ENCODE peak calls at places on chromosomes 4 and X, in seven cellular contexts. B is stomach, L is dorsolateral prefrontal cortex, I is IMR-90, H is GM06990, G is body of pancreas, W is sigmoid colon. K is an unnamed sample.

GRCh38 chrX:826448-826847 is 195.9 kb downstream of the SHOX start:
- DNase-seq in B (no peak), L (no peak), I (no peak), H (no peak), G (no peak), W (no peak), K (peak; percentile 6)

GRCh38 chrX:115665122-115665521 is 104.1 kb downstream of the PLS3 start:
- DNase-seq in B (no peak), L (no peak), I (no peak), H (no peak), G (no peak), W (no peak), K (no peak)

GRCh38 chr4:168514249-168514852 is 17.5 kb downstream of the PALLD start:
- DNase-seq in B (no peak), L (no peak), I (peak; percentile 50), H (no peak), G (no peak), W (no peak), K (no peak)

GRCh38 chr4:154838694-154839093 is 57.6 kb downstream of the RBM46 start:
- DNase-seq in B (no peak), L (no peak), I (no peak), H (no peak), G (no peak), W (no peak), K (no peak)

GRCh38 chr4:153651041-153651960 is 32.8 kb upstream of the TLR2 start:
- DNase-seq in B (no peak), L (no peak), I (no peak), H (no peak), G (no peak), W (peak; percentile 80), K (no peak)

GRCh38 chrX:129091097-129091496 is 432.2 kb downstream of the SMARCA1 start:
- DNase-seq in B (no peak), L (no peak), I (no peak), H (no peak), G (no peak), W (no peak), K (no peak)

GRCh38 chrX:85627363-85627762 is 247.9 kb upstream of the POF1B start:
- DNase-seq in B (no peak), L (no peak), I (peak; percentile 5), H (no peak), G (no peak), W (no peak), K (no peak)

GRCh38 chr4:4711902-4712301 is 147.6 kb upstream of the MSX1 start:
- DNase-seq in B (no peak), L (no peak), I (no peak), H (no peak), G (no peak), W (no peak), K (no peak)

GRCh38 chr4:83177182-83177581 is 62.7 kb upstream of the PLAC8 start:
- DNase-seq in B (no peak), L (no peak), I (no peak), H (no peak), G (no peak), W (no peak), K (no peak)

GRCh38 chrX:102765217-102765616 is 44.7 kb downstream of the GPRASP3 start:
- DNase-seq in B (no peak), L (no peak), I (peak; percentile 82), H (no peak), G (no peak), W (peak; percentile 69), K (no peak)

GRCh38 chr4:1570291-1571164 is 113.6 kb downstream of the FAM53A start:
- DNase-seq in B (no peak), L (no peak), I (no peak), H (no peak), G (no peak), W (peak; percentile 54), K (no peak)

GRCh38 chr4:175614880-175615279 is 197.2 kb downstream of the GPM6A start:
- DNase-seq in B (peak; percentile 53), L (peak; percentile 24), I (no peak), H (no peak), G (peak; percentile 26), W (no peak), K (no peak)

GRCh38 chr4:5927116-5927515 is 34.2 kb upstream of the CRMP1 start:
- DNase-seq in B (no peak), L (no peak), I (no peak), H (no peak), G (no peak), W (no peak), K (no peak)

GRCh38 chrX:119685225-119686066 is 7.5 kb downstream of the SEPTIN6 start:
- DNase-seq in B (no peak), L (no peak), I (no peak), H (peak; percentile 72), G (no peak), W (peak; percentile 73), K (no peak)

GRCh38 chrX:6024204-6024603 is 204.5 kb downstream of the NLGN4X start:
- DNase-seq in B (no peak), L (no peak), I (no peak), H (no peak), G (no peak), W (no peak), K (no peak)

GRCh38 chr4:65089666-65090065 is 580.6 kb downstream of the EPHA5 start:
- DNase-seq in B (no peak), L (no peak), I (no peak), H (no peak), G (no peak), W (no peak), K (no peak)

DNA sequence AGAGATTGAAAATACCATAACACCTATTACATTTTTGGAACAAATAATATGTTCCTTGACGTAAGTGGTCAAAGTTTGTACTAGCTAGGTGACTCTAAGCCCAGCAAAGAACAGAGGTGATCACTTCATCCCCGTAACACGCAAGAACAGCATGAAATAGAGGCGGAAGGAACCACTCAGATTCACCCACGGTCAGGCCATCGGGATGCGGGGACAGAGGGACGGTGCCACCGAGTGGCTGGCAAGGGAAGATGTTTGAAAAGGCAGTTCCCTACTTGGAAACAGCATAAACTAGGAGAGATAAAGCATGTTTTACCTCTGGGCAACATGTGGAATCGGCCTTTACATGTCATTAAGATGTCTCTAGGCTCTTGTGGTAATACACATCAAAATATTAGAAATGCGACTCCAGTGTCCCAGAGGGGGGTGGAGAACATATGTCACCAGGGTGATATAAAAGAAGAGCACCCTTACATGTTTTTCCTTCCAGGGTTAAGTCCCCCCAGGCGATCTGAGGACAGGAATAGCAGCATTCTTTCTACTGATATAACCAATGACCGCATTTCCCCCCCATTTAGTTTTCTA is 84.0 kb downstream of the PHKA2 start:
- DNase-seq in B (no peak), L (no peak), I (no peak), H (no peak), G (no peak), W (no peak), K (no peak)
- TF ChIP-seq CTCF in B (no peak), L (peak; percentile 33), I (peak; percentile 29), H (peak; percentile 57), G (no peak), W (no peak), K (no peak)

GRCh38 chr4:66373268-66373667 is 703.0 kb upstream of the EPHA5 start:
- DNase-seq in B (no peak), L (no peak), I (no peak), H (no peak), G (no peak), W (no peak), K (no peak)
- TF ChIP-seq CTCF in B (no peak), L (no peak), I (no peak), H (no peak), G (no peak), W (no peak), K (no peak)

GRCh38 chrX:4265036-4265435 is 551.6 kb upstream of the PRKX start:
- DNase-seq in B (no peak), L (no peak), I (no peak), H (no peak), G (no peak), W (no peak), K (no peak)
- TF ChIP-seq CTCF in B (no peak), L (no peak), I (no peak), H (no peak), G (no peak), W (no peak), K (no peak)

GRCh38 chr4:31375936-31376335 is 655.8 kb downstream of the PCDH7 start:
- DNase-seq in B (no peak), L (no peak), I (no peak), H (no peak), G (no peak), W (no peak), K (no peak)
- TF ChIP-seq CTCF in B (no peak), L (no peak), I (no peak), H (no peak), G (no peak), W (no peak), K (no peak)

DNA sequence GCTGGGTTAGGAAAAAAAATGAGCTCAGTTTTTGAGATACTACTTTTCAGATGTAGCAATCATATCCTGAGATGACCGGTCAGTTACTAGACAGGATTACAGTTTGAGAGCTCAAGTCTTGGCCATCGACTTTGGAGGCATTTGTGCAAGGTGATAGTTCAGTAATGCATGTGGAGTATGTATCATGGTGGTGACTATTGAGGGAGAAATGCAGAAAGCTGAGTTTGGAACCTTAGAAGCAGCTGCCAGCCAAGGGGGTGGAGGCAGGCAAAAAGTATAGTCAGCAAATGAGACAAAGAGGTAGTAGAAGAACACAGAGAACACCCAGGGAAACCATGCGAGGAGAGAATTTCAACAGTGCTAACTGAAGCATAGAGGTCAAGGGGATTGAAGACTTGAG is 48.7 kb upstream of the SLC4A4 start:
- DNase-seq in B (no peak), L (no peak), I (peak; percentile 95), H (no peak), G (no peak), W (no peak), K (no peak)
- TF ChIP-seq CTCF in B (no peak), L (no peak), I (no peak), H (no peak), G (no peak), W (no peak), K (no peak)

DNA sequence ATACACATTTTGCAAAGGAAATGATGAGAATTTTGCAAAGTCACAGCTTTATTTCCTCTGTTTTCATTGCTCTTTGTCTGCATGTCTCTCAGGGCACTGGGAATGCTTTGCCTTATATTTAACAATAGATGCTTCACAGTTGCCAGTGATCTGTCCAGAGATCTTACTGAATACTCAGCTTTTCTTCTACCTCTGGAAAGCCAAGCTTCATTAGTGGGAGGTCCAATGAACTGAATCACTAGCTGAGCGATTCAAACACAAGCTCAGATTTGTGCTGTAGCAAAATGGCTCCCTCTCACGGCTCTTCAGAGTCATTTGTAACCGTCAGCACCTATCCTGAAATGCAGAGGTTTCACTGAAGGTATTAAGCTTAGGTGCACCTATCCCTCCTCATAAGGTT is 138.9 kb downstream of the DCLK2 start:
- DNase-seq in B (no peak), L (no peak), I (peak; percentile 87), H (no peak), G (no peak), W (no peak), K (no peak)
- TF ChIP-seq CTCF in B (no peak), L (peak; percentile 57), I (peak; percentile 50), H (peak; percentile 30), G (no peak), W (no peak), K (no peak)

GRCh38 chr4:40838742-40839141 is 89.0 kb downstream of the NSUN7 start:
- DNase-seq in B (no peak), L (no peak), I (peak; percentile 6), H (no peak), G (no peak), W (no peak), K (no peak)
- TF ChIP-seq CTCF in B (no peak), L (no peak), I (peak; percentile 1), H (peak; percentile 26), G (no peak), W (no peak), K (no peak)

K was measured in mesothelial cell of epicardium.